ENCODE peak calls at places on chromosomes 4 and X, in ten cellular contexts. W is GM06990, T is choroid plexus epithelial cell, U is Karpas-422, N is dorsolateral prefrontal cortex, Q is mesenchymal stem cell, I is GM12864, L is fibroblast of the aortic adventitia, H is thoracic aorta, B is NT2/D1. D is an unnamed sample.

GRCh38 chrX:112946227-112946626 is 105.6 kb upstream of the AMOT start:
- DNase-seq in B (no peak), W (no peak), H (no peak), Q (no peak), L (no peak), T (no peak), N (no peak), I (no peak), U (no peak), D (no peak)

GRCh38 chr4:2827071-2827873 is 16.4 kb upstream of the ADD1 start:
- DNase-seq in U (no peak), Q (no peak), T (no peak), L (no peak), B (no peak), W (peak), N (no peak), I (no peak), H (no peak), D (no peak)

GRCh38 chr4:14787894-14788293 is 214.4 kb upstream of the CPEB2 start:
- DNase-seq in I (no peak), Q (peak), W (no peak), T (peak), L (peak), N (no peak), B (peak), U (peak), H (no peak), D (peak)

GRCh38 chrX:46152756-46153155 is 392.5 kb downstream of the ZNF674 start:
- DNase-seq in B (no peak), Q (no peak), U (no peak), H (no peak), T (no peak), W (no peak), I (no peak), L (peak), N (no peak), D (no peak)

GRCh38 chrX:123731258-123731986 is 1.4 kb downstream of the THOC2 start:
- DNase-seq in H (no peak), L (peak), N (no peak), T (peak), B (no peak), I (no peak), Q (peak), U (peak), W (no peak), D (no peak)

GRCh38 chr4:30754021-30754420 is 33.9 kb downstream of the PCDH7 start:
- DNase-seq in Q (peak), I (no peak), T (peak), H (no peak), U (no peak), B (no peak), W (no peak), L (peak), N (no peak), D (no peak)

GRCh38 chrX:54824195-54824594 is 16.6 kb downstream of the MAGED2 start:
- DNase-seq in I (no peak), H (no peak), W (no peak), B (no peak), N (no peak), Q (no peak), U (no peak), T (no peak), L (no peak), D (no peak)

GRCh38 chr4:1974836-1975235 is 33.9 kb downstream of the NELFA start:
- DNase-seq in T (no peak), N (no peak), W (no peak), H (no peak), Q (no peak), I (no peak), B (no peak), L (no peak), U (no peak), D (no peak)

GRCh38 chr4:24228692-24229091 is 338.8 kb upstream of the PPARGC1A start:
- DNase-seq in B (no peak), T (no peak), W (no peak), H (no peak), L (no peak), Q (no peak), U (no peak), N (no peak), I (no peak), D (no peak)

GRCh38 chr4:101055392-101055791 is 291.9 kb downstream of the PPP3CA start:
- DNase-seq in L (no peak), B (no peak), W (no peak), N (no peak), U (no peak), H (no peak), I (no peak), T (no peak), Q (no peak), D (no peak)

GRCh38 chrX:76109654-76110053 is 63.2 kb upstream of the PBDC1 start:
- DNase-seq in U (no peak), H (no peak), L (no peak), I (no peak), T (no peak), W (no peak), B (peak), N (no peak), Q (no peak), D (no peak)

GRCh38 chrX:152913915-152914314 is 16.0 kb downstream of the ZNF185 start:
- DNase-seq in I (no peak), W (no peak), U (no peak), Q (no peak), N (peak), T (no peak), L (no peak), B (no peak), H (no peak), D (no peak)

GRCh38 chr4:163610642-163611041 is 116.2 kb downstream of the TMA16 start:
- DNase-seq in I (no peak), N (no peak), U (peak), Q (no peak), W (no peak), H (no peak), L (no peak), T (no peak), B (no peak), D (no peak)

GRCh38 chrX:152307936-152308335 is 143.2 kb downstream of the GABRA3 start:
- DNase-seq in W (no peak), N (no peak), U (no peak), L (no peak), H (no peak), I (no peak), Q (no peak), B (no peak), T (no peak), D (no peak)

GRCh38 chr4:182126567-182126966 is 116.6 kb upstream of the TENM3 start:
- DNase-seq in Q (no peak), T (no peak), U (no peak), B (no peak), W (no peak), H (no peak), N (no peak), L (no peak), I (no peak), D (no peak)

GRCh38 chr4:80500593-80500992 is 165.1 kb downstream of the CFAP299 start:
- DNase-seq in I (no peak), H (no peak), W (no peak), B (no peak), Q (no peak), T (no peak), U (no peak), L (no peak), N (no peak), D (peak)

GRCh38 chr4:80492761-80493160 is 157.2 kb downstream of the CFAP299 start:
- DNase-seq in W (no peak), H (no peak), Q (no peak), N (no peak), U (no peak), T (no peak), L (no peak), I (no peak), B (no peak), D (peak)

GRCh38 chr4:80495847-80496246 is 160.3 kb downstream of the CFAP299 start:
- DNase-seq in L (no peak), N (no peak), W (no peak), B (peak), I (no peak), Q (no peak), T (no peak), H (no peak), U (no peak), D (no peak)

DNA sequence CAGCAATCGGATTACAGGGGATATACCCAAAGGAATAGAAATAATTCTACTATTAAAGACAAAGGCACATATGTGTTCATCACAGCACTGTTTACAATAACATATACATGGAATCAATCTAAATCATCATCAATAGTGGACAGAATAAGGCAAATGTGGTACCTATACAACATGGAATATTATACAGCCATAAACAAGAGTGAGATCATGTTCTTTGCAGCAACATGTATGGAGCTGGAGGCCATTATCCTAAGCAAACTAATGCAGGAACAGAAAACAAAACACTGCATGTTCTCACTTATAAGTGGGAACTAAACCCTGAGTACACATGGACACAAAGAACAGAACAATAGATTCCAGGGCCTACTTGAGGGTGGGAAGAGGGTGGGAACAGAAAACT is 163.2 kb downstream of the CFAP299 start:
- DNase-seq in H (no peak), U (no peak), T (no peak), L (no peak), Q (no peak), N (no peak), B (no peak), W (no peak), I (no peak), D (no peak)
- H3K4me3 ChIP-seq in H (no peak), U (no peak), T (no peak), L (no peak), Q (no peak), N (no peak), B (no peak), W (no peak), I (no peak), D (no peak)

GRCh38 chrX:4239650-4240540 is 526.4 kb upstream of the PRKX start:
- DNase-seq in W (no peak), I (no peak), H (no peak), L (no peak), B (no peak), U (peak), N (no peak), T (no peak), Q (no peak), D (no peak)
- H3K4me3 ChIP-seq in W (no peak), I (no peak), H (no peak), L (no peak), B (no peak), U (peak), N (no peak), T (no peak), Q (no peak), D (no peak)

DNA sequence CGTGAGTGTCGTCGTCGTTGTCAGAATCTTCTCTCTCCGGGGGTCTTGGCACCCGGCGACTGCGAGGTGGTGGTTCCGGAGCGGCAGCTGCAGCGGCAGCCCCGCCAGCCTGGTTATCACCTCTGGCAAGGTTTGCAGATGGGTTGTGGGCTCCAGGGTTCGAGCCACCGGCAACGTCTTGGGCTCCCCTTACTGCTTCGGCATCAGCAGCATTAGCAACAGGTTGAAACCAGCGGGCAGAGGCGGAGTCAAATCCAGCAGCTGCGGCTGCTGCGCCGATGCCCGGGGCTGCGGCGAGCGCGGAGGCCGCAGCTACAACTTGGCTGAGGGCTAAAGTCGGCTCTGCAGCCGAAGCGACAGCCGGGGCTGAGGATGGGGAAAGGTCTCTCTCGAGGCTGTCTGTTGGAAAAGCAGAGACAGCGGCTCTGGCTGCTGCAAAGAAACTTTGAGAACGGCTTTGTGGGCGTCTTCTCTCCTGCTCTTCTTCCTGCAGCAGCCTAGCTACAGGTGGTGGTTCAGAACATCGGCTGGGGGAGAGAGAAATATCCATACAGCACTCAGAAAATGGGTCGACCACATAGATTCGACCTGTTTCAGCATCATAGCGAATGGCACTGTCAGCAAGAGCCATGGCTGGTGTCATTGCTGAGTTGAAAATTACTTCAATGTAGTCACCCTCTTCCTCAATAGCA is 3.6 kb downstream of the IRS4 start:
- DNase-seq in N (no peak), I (no peak), W (no peak), T (no peak), B (no peak), L (no peak), H (no peak), Q (no peak), U (no peak), D (no peak)
- H3K4me3 ChIP-seq in N (peak), I (no peak), W (no peak), T (no peak), B (no peak), L (no peak), H (no peak), Q (no peak), U (no peak), D (no peak)

GRCh38 chr4:140755811-140756291 is 334 bp downstream of the TBC1D9 start:
- DNase-seq in I (no peak), N (peak), Q (peak), W (peak), B (no peak), T (peak), H (no peak), U (no peak), L (peak), D (no peak)
- H3K4me3 ChIP-seq in I (peak), N (peak), Q (peak), W (peak), B (peak), T (peak), H (peak), U (peak), L (peak), D (peak)

D was measured in Jurkat, Clone E6-1.